ENCODE peak calls at places on chromosomes 2 and 18, in seven cellular contexts. One of them, this sample, is unnamed. For H3K9me3, the result is how much of the 10 kb centered on the place peaks cover.

GRCh38 chr2:239768031-239768800 is 256.9 kb downstream of the NDUFA10 start:
- DNase-seq in lower lobe of right lung: peak
- DNase-seq in stomach: no peak
- DNase-seq in heart left ventricle: no peak
- DNase-seq in neuronal stem cell: no peak
- DNase-seq in left lung: no peak
- DNase-seq in hepatocyte: no peak
- DNase-seq in this sample: no peak

GRCh38 chr2:120205901-120206581 is 17.2 kb downstream of the TMEM185B start:
- DNase-seq in neuronal stem cell: peak
- DNase-seq in heart left ventricle: no peak
- DNase-seq in stomach: no peak
- DNase-seq in hepatocyte: peak
- DNase-seq in lower lobe of right lung: no peak
- DNase-seq in left lung: no peak
- DNase-seq in this sample: no peak

GRCh38 chr2:36562973-36563532 is 34.9 kb downstream of the FEZ2 start:
- DNase-seq in left lung: no peak
- DNase-seq in lower lobe of right lung: no peak
- DNase-seq in neuronal stem cell: no peak
- DNase-seq in stomach: no peak
- DNase-seq in hepatocyte: no peak
- DNase-seq in heart left ventricle: no peak
- DNase-seq in this sample: no peak

GRCh38 chr18:63137999-63138448 is 181.5 kb downstream of the BCL2 start:
- DNase-seq in left lung: no peak
- DNase-seq in hepatocyte: no peak
- DNase-seq in stomach: no peak
- DNase-seq in lower lobe of right lung: no peak
- DNase-seq in neuronal stem cell: no peak
- DNase-seq in heart left ventricle: peak
- DNase-seq in this sample: no peak

GRCh38 chr18:9760641-9761040 is 52.5 kb downstream of the RAB31 start:
- DNase-seq in lower lobe of right lung: no peak
- DNase-seq in heart left ventricle: no peak
- DNase-seq in neuronal stem cell: no peak
- DNase-seq in stomach: no peak
- DNase-seq in hepatocyte: no peak
- DNase-seq in left lung: no peak
- DNase-seq in this sample: no peak

GRCh38 chr2:214401580-214401979 is 9.3 kb upstream of the VWC2L start:
- DNase-seq in stomach: no peak
- DNase-seq in heart left ventricle: no peak
- DNase-seq in left lung: no peak
- DNase-seq in neuronal stem cell: no peak
- DNase-seq in lower lobe of right lung: no peak
- DNase-seq in hepatocyte: no peak
- DNase-seq in this sample: no peak

GRCh38 chr18:63365909-63366269 is 1.1 kb downstream of the KDSR start:
- DNase-seq in neuronal stem cell: peak
- DNase-seq in hepatocyte: peak
- DNase-seq in lower lobe of right lung: no peak
- DNase-seq in left lung: no peak
- DNase-seq in heart left ventricle: no peak
- DNase-seq in stomach: no peak
- DNase-seq in this sample: no peak

GRCh38 chr2:17107131-17107530 is 411.1 kb downstream of the RAD51AP2 start:
- DNase-seq in left lung: no peak
- DNase-seq in lower lobe of right lung: no peak
- DNase-seq in stomach: no peak
- DNase-seq in neuronal stem cell: no peak
- DNase-seq in hepatocyte: no peak
- DNase-seq in heart left ventricle: no peak
- DNase-seq in this sample: no peak

GRCh38 chr18:46939337-46939963 is 22.0 kb downstream of the KATNAL2 start:
- DNase-seq in left lung: no peak
- DNase-seq in neuronal stem cell: no peak
- DNase-seq in hepatocyte: peak
- DNase-seq in heart left ventricle: no peak
- DNase-seq in stomach: no peak
- DNase-seq in lower lobe of right lung: no peak
- DNase-seq in this sample: no peak

GRCh38 chr18:24187049-24187448 is 48.2 kb downstream of the CABYR start:
- DNase-seq in neuronal stem cell: no peak
- DNase-seq in heart left ventricle: no peak
- DNase-seq in lower lobe of right lung: no peak
- DNase-seq in stomach: no peak
- DNase-seq in left lung: no peak
- DNase-seq in hepatocyte: no peak
- DNase-seq in this sample: no peak

GRCh38 chr18:28189400-28190239 is 12.7 kb upstream of the CDH2 start:
- DNase-seq in left lung: no peak
- DNase-seq in stomach: peak
- DNase-seq in lower lobe of right lung: no peak
- DNase-seq in heart left ventricle: no peak
- DNase-seq in hepatocyte: peak
- DNase-seq in neuronal stem cell: no peak
- DNase-seq in this sample: no peak

GRCh38 chr2:238731961-238732360 is 115.9 kb upstream of the TWIST2 start:
- DNase-seq in lower lobe of right lung: no peak
- DNase-seq in hepatocyte: no peak
- DNase-seq in neuronal stem cell: no peak
- DNase-seq in heart left ventricle: no peak
- DNase-seq in stomach: no peak
- DNase-seq in left lung: no peak
- DNase-seq in this sample: no peak

GRCh38 chr2:113255140-113256070 is 23.3 kb downstream of the PAX8 start:
- DNase-seq in heart left ventricle: no peak
- DNase-seq in neuronal stem cell: no peak
- DNase-seq in stomach: no peak
- DNase-seq in lower lobe of right lung: no peak
- DNase-seq in left lung: no peak
- DNase-seq in hepatocyte: no peak
- DNase-seq in this sample: no peak

GRCh38 chr18:44811586-44812125 is 131.0 kb downstream of the SETBP1 start:
- DNase-seq in hepatocyte: no peak
- DNase-seq in heart left ventricle: no peak
- DNase-seq in left lung: no peak
- DNase-seq in neuronal stem cell: no peak
- DNase-seq in lower lobe of right lung: no peak
- DNase-seq in stomach: no peak
- DNase-seq in this sample: no peak

GRCh38 chr2:190551928-190552327 is 17.4 kb upstream of the NEMP2 start:
- DNase-seq in stomach: no peak
- DNase-seq in neuronal stem cell: no peak
- DNase-seq in heart left ventricle: no peak
- DNase-seq in hepatocyte: no peak
- DNase-seq in lower lobe of right lung: peak
- DNase-seq in left lung: no peak
- DNase-seq in this sample: no peak

GRCh38 chr18:23967321-23968089 is 47.0 kb upstream of the TTC39C start:
- DNase-seq in heart left ventricle: no peak
- DNase-seq in neuronal stem cell: no peak
- DNase-seq in hepatocyte: no peak
- DNase-seq in stomach: no peak
- DNase-seq in lower lobe of right lung: no peak
- DNase-seq in left lung: no peak
- DNase-seq in this sample: no peak

GRCh38 chr2:3293221-3293620 is 84.4 kb downstream of the EIPR1 start:
- DNase-seq in neuronal stem cell: no peak
- DNase-seq in left lung: no peak
- DNase-seq in lower lobe of right lung: no peak
- DNase-seq in hepatocyte: no peak
- DNase-seq in stomach: peak
- DNase-seq in heart left ventricle: no peak
- DNase-seq in this sample: no peak

GRCh38 chr2:108384662-108385393 is 7.1 kb downstream of the SULT1C4 start:
- DNase-seq in stomach: no peak
- DNase-seq in heart left ventricle: no peak
- DNase-seq in left lung: no peak
- DNase-seq in lower lobe of right lung: no peak
- DNase-seq in neuronal stem cell: no peak
- DNase-seq in hepatocyte: no peak
- DNase-seq in this sample: no peak

GRCh38 chr2:105325389-105325963 is 4.1 kb downstream of the TGFBRAP1 start:
- DNase-seq in hepatocyte: no peak
- DNase-seq in left lung: no peak
- DNase-seq in neuronal stem cell: no peak
- DNase-seq in lower lobe of right lung: no peak
- DNase-seq in heart left ventricle: no peak
- DNase-seq in stomach: no peak
- DNase-seq in this sample: no peak

GRCh38 chr2:178761759-178762371 is 45.4 kb downstream of the TTN start:
- DNase-seq in stomach: no peak
- DNase-seq in lower lobe of right lung: no peak
- DNase-seq in hepatocyte: peak
- DNase-seq in left lung: no peak
- DNase-seq in neuronal stem cell: peak
- DNase-seq in heart left ventricle: no peak
- DNase-seq in this sample: no peak

GRCh38 chr2:144507441-144508161 is 12.3 kb downstream of the ZEB2 start:
- DNase-seq in neuronal stem cell: no peak
- DNase-seq in stomach: no peak
- DNase-seq in hepatocyte: no peak
- DNase-seq in heart left ventricle: no peak
- DNase-seq in left lung: no peak
- DNase-seq in lower lobe of right lung: no peak
- DNase-seq in this sample: no peak

GRCh38 chr18:21257383-21257782 is 15.4 kb downstream of the GREB1L start:
- DNase-seq in hepatocyte: peak
- DNase-seq in heart left ventricle: no peak
- DNase-seq in stomach: no peak
- DNase-seq in neuronal stem cell: no peak
- DNase-seq in left lung: no peak
- DNase-seq in lower lobe of right lung: no peak
- DNase-seq in this sample: no peak

GRCh38 chr18:21260621-21261020 is 18.6 kb downstream of the GREB1L start:
- DNase-seq in heart left ventricle: no peak
- DNase-seq in neuronal stem cell: no peak
- DNase-seq in left lung: no peak
- DNase-seq in hepatocyte: no peak
- DNase-seq in stomach: no peak
- DNase-seq in lower lobe of right lung: no peak
- DNase-seq in this sample: no peak

GRCh38 chr18:21255211-21255610 is 13.2 kb downstream of the GREB1L start:
- DNase-seq in heart left ventricle: no peak
- DNase-seq in stomach: no peak
- DNase-seq in hepatocyte: no peak
- DNase-seq in left lung: no peak
- DNase-seq in neuronal stem cell: no peak
- DNase-seq in lower lobe of right lung: no peak
- DNase-seq in this sample: no peak
- H3K27ac ChIP-seq in heart left ventricle: no peak
- H3K27ac ChIP-seq in stomach: no peak
- H3K27ac ChIP-seq in hepatocyte: no peak
- H3K27ac ChIP-seq in left lung: no peak
- H3K27ac ChIP-seq in neuronal stem cell: no peak
- H3K27ac ChIP-seq in lower lobe of right lung: no peak
- H3K27ac ChIP-seq in this sample: no peak

GRCh38 chr2:197101519-197101918 is 175.0 kb upstream of the PGAP1 start:
- DNase-seq in hepatocyte: no peak
- DNase-seq in lower lobe of right lung: no peak
- DNase-seq in left lung: no peak
- DNase-seq in stomach: no peak
- DNase-seq in heart left ventricle: no peak
- DNase-seq in neuronal stem cell: no peak
- DNase-seq in this sample: no peak

GRCh38 chr2:197108758-197109157 is 182.3 kb upstream of the PGAP1 start:
- DNase-seq in heart left ventricle: peak
- DNase-seq in left lung: no peak
- DNase-seq in lower lobe of right lung: no peak
- DNase-seq in neuronal stem cell: no peak
- DNase-seq in stomach: peak
- DNase-seq in hepatocyte: no peak
- DNase-seq in this sample: peak

GRCh38 chr2:197102202-197102601 is 175.7 kb upstream of the PGAP1 start:
- DNase-seq in neuronal stem cell: no peak
- DNase-seq in left lung: no peak
- DNase-seq in hepatocyte: no peak
- DNase-seq in stomach: no peak
- DNase-seq in lower lobe of right lung: no peak
- DNase-seq in heart left ventricle: no peak
- DNase-seq in this sample: no peak

GRCh38 chr2:197107291-197108269 is 181.1 kb upstream of the PGAP1 start:
- DNase-seq in left lung: no peak
- DNase-seq in neuronal stem cell: no peak
- DNase-seq in hepatocyte: no peak
- DNase-seq in stomach: no peak
- DNase-seq in heart left ventricle: peak
- DNase-seq in lower lobe of right lung: no peak
- DNase-seq in this sample: no peak

DNA sequence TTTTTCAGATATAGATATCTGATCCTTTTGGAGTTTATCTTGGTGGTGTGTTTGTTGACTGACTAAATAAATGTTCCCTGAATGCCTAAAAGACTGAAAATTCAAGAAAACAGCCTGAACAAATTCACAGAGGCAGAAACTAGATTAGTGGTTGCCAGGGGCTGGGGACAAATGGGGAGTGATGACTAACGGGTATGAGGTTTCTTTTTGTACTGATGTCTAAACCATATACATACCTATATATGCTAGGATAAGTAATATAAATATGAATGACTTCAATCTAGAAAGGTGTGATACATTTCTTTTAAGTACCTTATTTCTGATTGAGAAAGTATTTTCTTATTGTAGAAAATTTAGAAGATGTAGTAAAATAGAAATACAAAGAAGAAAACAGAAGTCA is 176.9 kb upstream of the PGAP1 start:
- DNase-seq in heart left ventricle: no peak
- DNase-seq in lower lobe of right lung: no peak
- DNase-seq in left lung: no peak
- DNase-seq in hepatocyte: no peak
- DNase-seq in stomach: no peak
- DNase-seq in neuronal stem cell: no peak
- DNase-seq in this sample: no peak
- H3K4me3 ChIP-seq in heart left ventricle: no peak
- H3K4me3 ChIP-seq in lower lobe of right lung: no peak
- H3K4me3 ChIP-seq in left lung: no peak
- H3K4me3 ChIP-seq in hepatocyte: no peak
- H3K4me3 ChIP-seq in stomach: no peak
- H3K4me3 ChIP-seq in neuronal stem cell: no peak
- H3K4me3 ChIP-seq in this sample: no peak

DNA sequence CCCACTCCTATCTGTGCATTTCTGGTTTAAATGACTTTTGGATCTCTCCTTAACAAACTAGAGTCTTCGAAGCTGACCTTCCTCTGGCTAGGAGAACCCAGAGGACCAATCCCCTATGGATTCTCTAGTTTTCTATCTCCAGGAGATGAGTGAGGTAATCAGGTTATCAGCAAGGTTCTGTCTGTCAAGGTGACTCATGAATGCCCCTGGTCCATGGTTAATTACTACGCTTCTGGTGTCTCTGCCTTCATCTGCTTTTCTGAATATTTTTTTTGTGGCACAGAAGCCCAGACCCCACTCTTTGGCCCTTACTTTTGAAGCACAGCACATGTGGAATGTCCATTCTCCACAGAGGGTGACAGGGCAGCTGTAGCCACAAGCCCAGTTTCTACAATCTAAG is 897.9 kb upstream of the KLHL29 start:
- DNase-seq in neuronal stem cell: peak
- DNase-seq in heart left ventricle: no peak
- DNase-seq in left lung: no peak
- DNase-seq in hepatocyte: no peak
- DNase-seq in stomach: no peak
- DNase-seq in lower lobe of right lung: no peak
- DNase-seq in this sample: no peak
- H3K9me3 ChIP-seq in neuronal stem cell: under half
- H3K9me3 ChIP-seq in heart left ventricle: under half
- H3K9me3 ChIP-seq in left lung: under half
- H3K9me3 ChIP-seq in hepatocyte: under half
- H3K9me3 ChIP-seq in stomach: under half
- H3K9me3 ChIP-seq in lower lobe of right lung: under half
- H3K9me3 ChIP-seq in this sample: under half

GRCh38 chr2:183284606-183285005 is 160.4 kb downstream of the NUP35 start:
- DNase-seq in left lung: no peak
- DNase-seq in stomach: no peak
- DNase-seq in neuronal stem cell: no peak
- DNase-seq in hepatocyte: no peak
- DNase-seq in heart left ventricle: no peak
- DNase-seq in lower lobe of right lung: no peak
- DNase-seq in this sample: no peak
- H3K27ac ChIP-seq in left lung: no peak
- H3K27ac ChIP-seq in stomach: no peak
- H3K27ac ChIP-seq in neuronal stem cell: no peak
- H3K27ac ChIP-seq in hepatocyte: no peak
- H3K27ac ChIP-seq in heart left ventricle: no peak
- H3K27ac ChIP-seq in lower lobe of right lung: no peak
- H3K27ac ChIP-seq in this sample: no peak